ENCODE peak calls at places on chromosomes 6 and 20, in eight cellular contexts. T is IMR-90, A is tibial nerve, Y is NCI-H774, M is ovary, F is uterus, N is neural progenitor cell, L is NCI-H2029. W is an unnamed sample.

GRCh38 chr6:42555477-42556457 is 8.1 kb upstream of the UBR2 start:
- DNase-seq in T (peak), A (no peak), Y (no peak), M (no peak), F (no peak), N (peak), L (no peak), W (no peak)

GRCh38 chr20:37800618-37801017 is 102.3 kb upstream of the VSTM2L start:
- DNase-seq in T (no peak), A (no peak), Y (no peak), M (no peak), F (no peak), N (no peak), L (no peak), W (no peak)

GRCh38 chr6:107819976-107820551 is 4.0 kb downstream of the SCML4 start:
- DNase-seq in T (peak), A (no peak), Y (no peak), M (no peak), F (no peak), N (peak), L (no peak), W (no peak)

GRCh38 chr6:41103792-41104324 is 31.1 kb downstream of the NFYA start:
- DNase-seq in T (no peak), A (no peak), Y (no peak), M (no peak), F (no peak), N (no peak), L (no peak), W (no peak)

GRCh38 chr6:41156771-41157170 is 2.6 kb upstream of the TREML1 start:
- DNase-seq in T (no peak), A (no peak), Y (no peak), M (no peak), F (no peak), N (no peak), L (no peak), W (no peak)

GRCh38 chr6:154112181-154112809 is 73.3 kb downstream of the OPRM1 start:
- DNase-seq in T (no peak), A (no peak), Y (no peak), M (no peak), F (no peak), N (no peak), L (no peak), W (no peak)

GRCh38 chr20:62141397-62142251 is 1.6 kb downstream of the PSMA7 start:
- DNase-seq in T (peak), A (no peak), Y (no peak), M (no peak), F (no peak), N (peak), L (no peak), W (no peak)

GRCh38 chr20:3563548-3564177 is 92.8 kb downstream of the ATRN start:
- DNase-seq in T (peak), A (peak), Y (peak), M (no peak), F (no peak), N (peak), L (peak), W (no peak)

GRCh38 chr6:42751055-42751454 is 5.2 kb upstream of the TBCC start:
- DNase-seq in T (no peak), A (no peak), Y (no peak), M (no peak), F (peak), N (no peak), L (no peak), W (no peak)

GRCh38 chr6:24100336-24100735 is 25.7 kb upstream of the NRSN1 start:
- DNase-seq in T (no peak), A (no peak), Y (no peak), M (no peak), F (no peak), N (no peak), L (no peak), W (no peak)

GRCh38 chr6:135812085-135812526 is 39.4 kb upstream of the PDE7B start:
- DNase-seq in T (peak), A (peak), Y (no peak), M (no peak), F (no peak), N (no peak), L (peak), W (peak)

GRCh38 chr20:46648903-46649649 is 2.2 kb downstream of the SLC13A3 start:
- DNase-seq in T (no peak), A (no peak), Y (no peak), M (no peak), F (no peak), N (peak), L (no peak), W (no peak)

GRCh38 chr6:157912326-157912725 is 69.3 kb upstream of the SYNJ2 start:
- DNase-seq in T (peak), A (no peak), Y (no peak), M (peak), F (no peak), N (no peak), L (no peak), W (no peak)

GRCh38 chr20:56693217-56693616 is 64.1 kb downstream of the TFAP2C start:
- DNase-seq in T (no peak), A (no peak), Y (no peak), M (no peak), F (no peak), N (no peak), L (no peak), W (no peak)

GRCh38 chr6:141925001-141925400 is 207.7 kb upstream of the GJE1 start:
- DNase-seq in T (peak), A (no peak), Y (no peak), M (no peak), F (no peak), N (no peak), L (no peak), W (no peak)

GRCh38 chr6:151352410-151353399 is 38.7 kb downstream of the ZBTB2 start:
- DNase-seq in T (no peak), A (no peak), Y (no peak), M (no peak), F (no peak), N (no peak), L (no peak), W (no peak)

GRCh38 chr20:3704085-3704484 is 8.3 kb downstream of the SIGLEC1 start:
- DNase-seq in T (no peak), A (no peak), Y (no peak), M (no peak), F (no peak), N (no peak), L (no peak), W (no peak)

GRCh38 chr6:16651871-16652270 is 109.4 kb downstream of the ATXN1 start:
- DNase-seq in T (no peak), A (no peak), Y (no peak), M (no peak), F (no peak), N (no peak), L (no peak), W (no peak)

GRCh38 chr20:38228436-38228835 is 32.1 kb downstream of the KIAA1755 start:
- DNase-seq in T (no peak), A (no peak), Y (no peak), M (peak), F (no peak), N (no peak), L (no peak), W (no peak)

GRCh38 chr6:20559924-20560551 is 25.8 kb downstream of the CDKAL1 start:
- DNase-seq in T (no peak), A (no peak), Y (no peak), M (no peak), F (no peak), N (no peak), L (no peak), W (no peak)

GRCh38 chr6:28742668-28743270 is 181.0 kb downstream of the TRIM27 start:
- DNase-seq in T (peak), A (no peak), Y (no peak), M (no peak), F (no peak), N (peak), L (no peak), W (no peak)

GRCh38 chr20:5720696-5721095 is 29.5 kb upstream of the SHLD1 start:
- DNase-seq in T (peak), A (no peak), Y (no peak), M (no peak), F (no peak), N (no peak), L (no peak), W (no peak)

GRCh38 chr20:41398408-41398807 is 31.8 kb upstream of the EMILIN3 start:
- DNase-seq in T (peak), A (no peak), Y (no peak), M (peak), F (peak), N (no peak), L (no peak), W (no peak)

GRCh38 chr6:41801380-41801779 is 13.9 kb downstream of the TOMM6 start:
- DNase-seq in T (peak), A (no peak), Y (no peak), M (no peak), F (no peak), N (no peak), L (no peak), W (no peak)

GRCh38 chr20:54433653-54434052 is 41.7 kb upstream of the DOK5 start:
- DNase-seq in T (no peak), A (no peak), Y (peak), M (no peak), F (no peak), N (no peak), L (peak), W (no peak)

GRCh38 chr6:110874880-110875547 is 429 bp downstream of the AMD1 start:
- DNase-seq in T (no peak), A (no peak), Y (no peak), M (peak), F (peak), N (peak), L (peak), W (peak)

GRCh38 chr6:107807186-107807585 is 16.9 kb downstream of the SCML4 start:
- DNase-seq in T (no peak), A (no peak), Y (no peak), M (no peak), F (no peak), N (peak), L (no peak), W (no peak)

GRCh38 chr6:43113431-43114260 is 37.5 kb downstream of the PTK7 start:
- DNase-seq in T (no peak), A (no peak), Y (no peak), M (no peak), F (peak), N (no peak), L (no peak), W (no peak)

GRCh38 chr6:13538084-13538483 is 36.3 kb upstream of the SIRT5 start:
- DNase-seq in T (peak), A (no peak), Y (no peak), M (no peak), F (no peak), N (no peak), L (no peak), W (no peak)

GRCh38 chr6:155117266-155117665 is 122.2 kb downstream of the TIAM2 start:
- DNase-seq in T (peak), A (no peak), Y (no peak), M (no peak), F (no peak), N (no peak), L (no peak), W (no peak)

GRCh38 chr6:45930419-45931059 is 85.1 kb downstream of the CLIC5 start:
- DNase-seq in T (peak), A (peak), Y (peak), M (peak), F (peak), N (peak), L (peak), W (peak)

GRCh38 chr20:64224344-64225165 is 31.0 kb upstream of the PCMTD2 start:
- DNase-seq in T (peak), A (no peak), Y (no peak), M (no peak), F (no peak), N (no peak), L (no peak), W (no peak)

GRCh38 chr20:45487231-45487635 is 17.7 kb downstream of the WFDC2 start:
- DNase-seq in T (no peak), A (no peak), Y (no peak), M (no peak), F (no peak), N (peak), L (no peak), W (no peak)

GRCh38 chr20:11387189-11387754 is 530.4 kb upstream of the BTBD3 start:
- DNase-seq in T (peak), A (no peak), Y (no peak), M (no peak), F (no peak), N (no peak), L (no peak), W (no peak)

GRCh38 chr20:36601546-36601945 is 4.0 kb upstream of the RAB5IF start:
- DNase-seq in T (no peak), A (no peak), Y (no peak), M (no peak), F (no peak), N (no peak), L (no peak), W (no peak)

GRCh38 chr6:21019614-21020013 is 485.4 kb downstream of the CDKAL1 start:
- DNase-seq in T (peak), A (no peak), Y (no peak), M (no peak), F (no peak), N (no peak), L (no peak), W (no peak)

GRCh38 chr20:25063546-25063945 is 5.6 kb upstream of the ACSS1 start:
- DNase-seq in T (no peak), A (no peak), Y (no peak), M (no peak), F (peak), N (no peak), L (no peak), W (peak)